ENCODE peak calls at places on chromosomes 11 and 22, in six cellular contexts. A, Y, B, G, Z and D are unnamed samples.

GRCh38 chr11:4063348-4063747 is 31.3 kb upstream of the RRM1 start:
- DNase-seq in A (no peak), Y (no peak), B (no peak), G (no peak), Z (no peak), D (no peak)

GRCh38 chr11:8707541-8708270 is 25.1 kb downstream of the RPL27A start:
- DNase-seq in A (no peak), Y (no peak), B (no peak), G (peak; percentile 57), Z (peak; percentile 95), D (no peak)

GRCh38 chr11:487571-488021 is 19.4 kb downstream of the RNH1 start:
- DNase-seq in A (no peak), Y (no peak), B (no peak), G (no peak), Z (no peak), D (no peak)

GRCh38 chr11:12163181-12163841 is 52.9 kb downstream of the MICAL2 start:
- DNase-seq in A (peak; percentile 72), Y (peak; percentile 70), B (no peak), G (peak; percentile 66), Z (peak; percentile 70), D (no peak)

GRCh38 chr11:62919898-62920640 is 1.1 kb downstream of the CHRM1 start:
- DNase-seq in A (no peak), Y (no peak), B (no peak), G (no peak), Z (no peak), D (no peak)

GRCh38 chr22:36374603-36375024 is 13.2 kb downstream of the MYH9 start:
- DNase-seq in A (no peak), Y (peak; percentile 79), B (no peak), G (peak; percentile 66), Z (no peak), D (no peak)

GRCh38 chr11:77589521-77590193 is at the start of gene AQP11:
- DNase-seq in A (peak; percentile 93), Y (peak; percentile 81), B (peak; percentile 63), G (peak; percentile 94), Z (peak; percentile 79), D (peak; percentile 62)

GRCh38 chr11:123072762-123073161 is 10.8 kb upstream of the HSPA8 start:
- DNase-seq in A (no peak), Y (no peak), B (no peak), G (no peak), Z (no peak), D (no peak)

GRCh38 chr11:117535201-117535869 is 207.7 kb downstream of the CEP164 start:
- DNase-seq in A (peak; percentile 89), Y (no peak), B (no peak), G (peak; percentile 23), Z (peak; percentile 70), D (no peak)

GRCh38 chr11:9689721-9690120 is 25.8 kb downstream of the SWAP70 start:
- DNase-seq in A (no peak), Y (peak; percentile 66), B (no peak), G (no peak), Z (no peak), D (no peak)

GRCh38 chr11:40425168-40425567 is 1034.3 kb downstream of the LRRC4C start:
- DNase-seq in A (no peak), Y (no peak), B (no peak), G (no peak), Z (no peak), D (no peak)

GRCh38 chr11:67614730-67615454 is 8.2 kb downstream of the NDUFV1 start:
- DNase-seq in A (no peak), Y (no peak), B (no peak), G (no peak), Z (no peak), D (no peak)

GRCh38 chr11:24163146-24163545 is 333.7 kb upstream of the LUZP2 start:
- DNase-seq in A (no peak), Y (no peak), B (no peak), G (no peak), Z (no peak), D (no peak)

GRCh38 chr11:45847908-45848316 is 637 bp downstream of the CRY2 start:
- DNase-seq in A (peak; percentile 87), Y (peak; percentile 64), B (no peak), G (peak; percentile 57), Z (no peak), D (no peak)

GRCh38 chr11:44171518-44171917 is 76.0 kb downstream of the EXT2 start:
- DNase-seq in A (no peak), Y (no peak), B (no peak), G (no peak), Z (no peak), D (no peak)

GRCh38 chr22:23984430-23984829 is 4.5 kb downstream of the GSTT2 start:
- DNase-seq in A (no peak), Y (peak; percentile 39), B (no peak), G (no peak), Z (no peak), D (no peak)

GRCh38 chr11:84390441-84391078 is 1104.4 kb upstream of the CCDC90B start:
- DNase-seq in A (no peak), Y (peak; percentile 7), B (no peak), G (no peak), Z (no peak), D (no peak)

GRCh38 chr11:66604161-66604560 is 11.2 kb downstream of the CCS start:
- DNase-seq in A (no peak), Y (no peak), B (no peak), G (no peak), Z (no peak), D (no peak)

GRCh38 chr11:17766590-17766989 is 32.0 kb downstream of the KCNC1 start:
- DNase-seq in A (no peak), Y (no peak), B (no peak), G (no peak), Z (no peak), D (no peak)

GRCh38 chr11:63504933-63505586 is 824 bp upstream of the LGALS12 start:
- DNase-seq in A (no peak), Y (peak; percentile 35), B (no peak), G (no peak), Z (no peak), D (no peak)

GRCh38 chr11:127677813-127678212 is 677.2 kb upstream of the KIRREL3 start:
- DNase-seq in A (no peak), Y (no peak), B (no peak), G (no peak), Z (no peak), D (no peak)

GRCh38 chr22:39234157-39234793 is 10.5 kb downstream of the PDGFB start:
- DNase-seq in A (no peak), Y (peak; percentile 79), B (no peak), G (no peak), Z (no peak), D (no peak)

GRCh38 chr11:45872513-45873356 is 12.7 kb upstream of the MAPK8IP1 start:
- DNase-seq in A (no peak), Y (peak; percentile 81), B (peak; percentile 61), G (no peak), Z (no peak), D (peak; percentile 20)

GRCh38 chr11:27913650-27914049 is 194.3 kb downstream of the KIF18A start:
- DNase-seq in A (no peak), Y (peak; percentile 57), B (no peak), G (no peak), Z (no peak), D (no peak)

GRCh38 chr22:44341431-44342346 is 28.9 kb upstream of the SHISAL1 start:
- DNase-seq in A (no peak), Y (peak; percentile 60), B (peak; percentile 32), G (peak; percentile 16), Z (peak; percentile 59), D (no peak)

GRCh38 chr11:119361056-119361787 is 14.7 kb upstream of the MFRP start:
- DNase-seq in A (no peak), Y (peak; percentile 56), B (peak; percentile 55), G (no peak), Z (peak; percentile 75), D (no peak)

DNA sequence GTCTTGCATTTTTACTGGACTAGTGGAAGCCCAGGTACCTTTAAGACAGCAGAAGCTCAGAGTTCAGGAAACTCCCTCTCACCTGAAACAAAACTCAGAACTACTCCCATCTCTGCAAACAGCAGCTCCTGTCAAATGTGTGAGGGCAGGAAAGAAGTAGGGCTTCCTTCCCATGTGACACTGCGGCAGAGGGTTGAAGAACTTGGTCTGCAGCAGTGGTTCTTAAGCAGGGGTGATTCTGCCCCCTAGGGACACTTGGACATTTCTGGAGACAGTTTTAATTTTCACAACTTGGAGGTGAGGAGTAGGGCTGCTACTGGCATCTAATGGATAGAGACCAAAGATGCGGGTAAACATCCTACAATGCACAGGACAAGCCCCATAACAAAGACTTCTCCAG is 63.4 kb downstream of the RCN1 start:
- DNase-seq in A (no peak), Y (peak; percentile 54), B (no peak), G (no peak), Z (no peak), D (no peak)
- TF ChIP-seq CTCF in A (no peak), Y (peak; percentile 34), B (peak; percentile 40), G (no peak), Z (no peak), D (no peak)

DNA sequence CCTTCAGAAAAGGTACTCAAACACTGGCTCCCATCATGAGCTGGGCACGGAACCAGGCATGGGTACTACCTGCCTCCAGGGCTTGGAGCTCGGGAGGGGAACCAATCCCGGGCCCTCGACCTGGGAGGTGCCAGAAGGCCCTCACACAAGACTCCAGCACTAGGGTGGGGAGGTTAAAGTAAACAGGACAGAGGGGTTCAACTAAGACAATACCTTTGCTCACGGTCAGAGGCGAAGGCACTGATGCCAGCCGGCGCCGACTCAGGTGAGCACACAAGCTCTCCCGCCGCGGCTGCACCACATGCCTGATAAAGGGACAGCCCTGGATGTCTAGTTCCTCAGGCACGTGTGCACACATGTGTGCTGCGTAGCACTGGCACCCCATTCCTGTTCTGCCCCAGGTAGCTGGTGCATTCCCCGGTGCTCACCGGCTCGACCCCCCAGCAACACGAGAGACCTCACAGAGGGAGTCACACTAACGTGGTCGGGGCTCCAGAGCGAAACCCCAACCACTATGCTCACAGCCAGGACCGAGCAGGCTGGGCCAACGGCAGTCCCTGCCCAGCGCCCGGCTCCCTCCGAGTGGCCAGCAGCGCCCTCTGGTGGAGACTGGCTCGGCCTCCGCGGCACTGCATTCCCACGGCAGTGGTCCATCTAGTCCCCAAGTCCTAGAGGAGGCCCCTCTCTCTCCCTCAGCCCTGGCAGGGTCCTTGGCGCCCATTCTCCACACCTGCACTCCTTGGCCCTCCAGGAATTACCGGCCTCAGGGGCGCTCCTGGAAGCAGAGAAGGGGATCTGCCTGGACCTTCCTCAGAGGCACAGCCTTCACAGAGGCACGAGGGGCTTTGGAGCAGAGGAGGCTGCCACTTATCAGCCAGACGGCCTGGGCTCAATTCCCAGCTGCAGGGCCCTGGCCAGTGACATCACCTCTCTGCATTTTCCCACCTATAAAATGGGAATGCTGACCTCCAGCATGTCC is 28.8 kb upstream of the MOB2 start:
- DNase-seq in A (peak; percentile 96), Y (peak; percentile 66), B (peak; percentile 13), G (peak; percentile 82), Z (peak; percentile 84), D (no peak)
- TF ChIP-seq CTCF in A (no peak), Y (peak; percentile 88), B (peak; percentile 91), G (peak; percentile 93), Z (peak; percentile 94), D (peak; percentile 95)

DNA sequence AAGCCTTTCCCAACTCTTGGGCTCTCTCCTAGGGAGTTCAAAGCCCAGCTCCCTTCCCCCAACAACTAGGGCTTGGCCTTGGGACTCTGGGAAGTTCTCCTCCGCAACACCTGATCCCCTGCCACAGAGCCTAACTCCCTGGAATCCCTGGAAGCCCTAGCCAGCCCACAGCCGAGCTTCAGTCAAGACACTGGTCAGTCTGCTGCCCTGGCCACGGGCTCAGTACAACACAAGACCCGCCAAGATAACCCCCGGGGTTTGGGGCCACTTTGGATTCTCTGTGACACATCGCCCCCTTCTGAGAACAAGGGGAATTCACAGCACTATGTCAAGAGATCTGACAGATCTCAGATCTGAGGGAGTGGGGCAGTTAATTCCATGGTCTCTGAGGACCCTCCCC is 58.3 kb downstream of the SLC22A12 start:
- DNase-seq in A (no peak), Y (peak; percentile 27), B (no peak), G (no peak), Z (peak; percentile 38), D (no peak)
- TF ChIP-seq CTCF in A (no peak), Y (peak; percentile 55), B (peak; percentile 31), G (peak; percentile 27), Z (peak; percentile 42), D (peak; percentile 31)

GRCh38 chr11:71302911-71303310 is 50.5 kb upstream of the SHANK2 start:
- DNase-seq in A (peak; percentile 21), Y (no peak), B (no peak), G (no peak), Z (no peak), D (no peak)
- TF ChIP-seq CTCF in A (no peak), Y (no peak), B (no peak), G (no peak), Z (no peak), D (no peak)